ENCODE peak calls at places on chromosomes 12 and 14, in four cellular contexts. V, B, Y and D are unnamed samples.

GRCh38 chr12:92055877-92056276 is 89.8 kb downstream of the BTG1 start:
- DNase-seq in V (peak; percentile 35), B (no peak), Y (no peak), D (peak; percentile 40)

GRCh38 chr14:44620106-44621019 is 113.3 kb upstream of the FSCB start:
- DNase-seq in V (no peak), B (no peak), Y (no peak), D (no peak)

GRCh38 chr12:78470354-78471195 is 394.0 kb upstream of the SYT1 start:
- DNase-seq in V (peak; percentile 9), B (peak; percentile 9), Y (peak; percentile 6), D (peak; percentile 27)

GRCh38 chr14:65356327-65356836 is 56.1 kb upstream of the FUT8 start:
- DNase-seq in V (peak; percentile 97), B (peak; percentile 34), Y (no peak), D (no peak)

GRCh38 chr14:95980402-95980801 is 58.8 kb upstream of the C14orf132 start:
- DNase-seq in V (no peak), B (no peak), Y (no peak), D (no peak)

GRCh38 chr12:117159674-117160073 is 30.6 kb downstream of the FBXO21 start:
- DNase-seq in V (no peak), B (no peak), Y (peak; percentile 36), D (no peak)

GRCh38 chr12:95385246-95385645 is 88.7 kb upstream of the METAP2 start:
- DNase-seq in V (no peak), B (no peak), Y (no peak), D (no peak)

GRCh38 chr12:27331299-27331926 is 1.2 kb upstream of the BMAL2 start:
- DNase-seq in V (peak; percentile 77), B (peak; percentile 84), Y (no peak), D (no peak)

GRCh38 chr12:49626169-49626835 is 2.9 kb downstream of the PRPF40B start:
- DNase-seq in V (no peak), B (no peak), Y (no peak), D (no peak)

GRCh38 chr12:80101126-80101525 is 1.8 kb downstream of the OTOGL start:
- DNase-seq in V (no peak), B (no peak), Y (no peak), D (no peak)

GRCh38 chr12:48615681-48616080 is 45.8 kb upstream of the LALBA start:
- DNase-seq in V (no peak), B (no peak), Y (no peak), D (no peak)

GRCh38 chr14:60863251-60863650 is 117.6 kb downstream of the TRMT5 start:
- DNase-seq in V (no peak), B (no peak), Y (no peak), D (no peak)

GRCh38 chr12:88952543-88952942 is 372.3 kb upstream of the KITLG start:
- DNase-seq in V (peak; percentile 14), B (no peak), Y (no peak), D (no peak)

GRCh38 chr14:103623883-103624482 is 5.0 kb upstream of the KLC1 start:
- DNase-seq in V (no peak), B (no peak), Y (no peak), D (no peak)

GRCh38 chr12:1595026-1595561 is 713 bp upstream of the FBXL14 start:
- DNase-seq in V (no peak), B (no peak), Y (no peak), D (no peak)

GRCh38 chr12:2406903-2407302 is 354.1 kb downstream of the CACNA1C start:
- DNase-seq in V (no peak), B (no peak), Y (no peak), D (no peak)

GRCh38 chr14:54621686-54622085 is 54.8 kb downstream of the SAMD4A start:
- DNase-seq in V (no peak), B (no peak), Y (no peak), D (no peak)

GRCh38 chr12:48420031-48420775 is 52.2 kb upstream of the ANP32D start:
- DNase-seq in V (no peak), B (no peak), Y (no peak), D (no peak)

GRCh38 chr12:25322351-25322750 is 71.6 kb upstream of the KRAS start:
- DNase-seq in V (no peak), B (no peak), Y (no peak), D (no peak)

GRCh38 chr14:69921052-69921451 is 41.8 kb downstream of the SMOC1 start:
- DNase-seq in V (no peak), B (no peak), Y (no peak), D (no peak)

GRCh38 chr12:47931187-47931586 is 26.4 kb upstream of the VDR start:
- DNase-seq in V (no peak), B (no peak), Y (no peak), D (no peak)

GRCh38 chr12:32353540-32353939 is 45.8 kb upstream of the FGD4 start:
- DNase-seq in V (no peak), B (no peak), Y (no peak), D (no peak)

DNA sequence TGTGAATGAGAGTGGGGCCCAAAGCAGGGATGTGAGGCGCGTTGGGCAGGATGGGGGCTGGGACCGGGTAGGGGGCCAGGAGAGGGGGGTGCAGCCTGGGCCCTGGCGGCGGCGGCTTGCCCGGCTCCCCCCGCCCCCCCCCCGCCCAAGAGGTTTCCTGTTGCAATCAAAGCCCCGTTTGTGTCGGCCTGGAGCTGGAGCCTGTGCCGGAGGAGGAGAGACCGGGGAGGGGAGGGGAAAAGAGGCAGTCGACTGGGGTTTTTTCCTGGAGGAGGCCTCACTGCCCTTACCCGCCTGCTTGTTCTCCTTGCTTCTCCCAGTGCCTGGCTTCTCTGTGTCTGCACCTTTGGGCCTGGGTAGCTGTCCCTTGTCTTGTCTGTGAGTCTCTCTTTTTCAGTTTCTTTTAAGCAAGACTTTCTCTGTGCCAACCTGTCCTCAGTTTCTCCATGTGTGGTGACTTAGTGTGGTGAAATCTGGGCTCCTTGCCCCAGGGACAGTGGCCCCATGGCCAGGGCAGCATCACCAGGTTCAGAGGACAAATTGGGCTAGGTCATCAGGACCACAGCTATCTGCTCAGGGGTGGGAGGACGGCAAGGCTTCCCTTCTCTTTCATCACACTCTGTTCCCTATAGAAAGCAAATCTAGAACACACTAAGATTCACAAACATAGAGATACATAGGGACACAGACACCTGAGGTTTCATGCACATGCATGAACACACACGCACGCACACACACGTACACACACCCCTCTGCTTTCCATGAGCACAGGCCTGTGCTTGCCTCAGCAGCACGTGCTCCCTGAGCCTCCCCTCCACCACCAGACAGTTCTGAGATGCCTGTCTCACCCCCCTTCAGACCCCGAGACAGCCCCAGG is 8.4 kb downstream of the RARG start:
- DNase-seq in V (no peak), B (no peak), Y (peak; percentile 61), D (no peak)
- H3K4me3 ChIP-seq in V (no peak overlapping the region), B (no peak overlapping the region), Y (no peak overlapping the region), D (no peak overlapping the region)

GRCh38 chr12:3700861-3701260 is 52.0 kb downstream of the CRACR2A start:
- DNase-seq in V (no peak), B (peak; percentile 16), Y (no peak), D (no peak)
- H3K4me3 ChIP-seq in V (no peak overlapping the region), B (no peak overlapping the region), Y (no peak overlapping the region), D (no peak overlapping the region)

DNA sequence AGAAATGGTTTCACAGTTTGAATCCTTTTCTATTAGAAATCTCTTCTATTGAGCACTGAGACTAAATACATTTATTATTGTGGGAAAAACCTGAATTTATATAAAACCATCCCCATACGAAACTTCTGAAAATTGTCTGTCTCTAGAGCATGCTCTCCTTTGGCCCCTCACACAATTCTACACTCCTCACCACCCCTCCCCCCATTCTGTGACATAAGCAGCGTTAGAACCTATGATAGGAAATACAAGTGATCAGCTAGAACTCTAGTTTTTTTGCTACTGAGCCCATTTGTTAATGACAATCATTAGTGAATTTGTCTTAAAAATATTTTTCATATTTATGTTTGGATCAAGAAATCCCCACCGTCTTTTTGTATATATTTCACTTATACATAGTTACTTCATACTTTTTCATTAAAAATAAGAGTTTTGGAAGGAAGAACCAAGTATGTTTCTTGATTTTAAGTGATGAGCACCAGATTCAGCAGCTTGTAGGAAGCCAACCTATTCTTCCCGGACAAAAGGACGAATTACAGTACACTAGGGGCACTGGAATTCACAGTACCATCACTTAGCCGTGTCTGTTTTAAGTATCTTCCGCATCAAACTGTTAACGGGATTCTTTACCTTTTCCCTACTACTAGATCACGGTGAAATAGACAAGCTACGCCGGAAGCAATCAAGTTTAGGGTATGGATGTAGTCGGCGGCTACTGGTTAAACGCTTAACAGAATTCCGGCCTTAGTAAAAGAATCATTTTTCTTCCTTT is 724 bp downstream of the GTSF1 start:
- DNase-seq in V (no peak), B (no peak), Y (no peak), D (no peak)
- H3K4me3 ChIP-seq in V (no peak overlapping the region), B (no peak overlapping the region), Y (peak overlapping the region; percentile 39), D (no peak overlapping the region)

GRCh38 chr12:63151061-63151897 is at the start of gene AVPR1A:
- DNase-seq in V (no peak), B (no peak), Y (peak; percentile 9), D (no peak)
- H3K4me3 ChIP-seq in V (no peak within 1 kb of the TSS), B (peak within 1 kb of the TSS; percentile 25), Y (peak within 1 kb of the TSS; percentile 14), D (no peak within 1 kb of the TSS)

GRCh38 chr12:105090361-105090760 is 6.1 kb upstream of the ALDH1L2 start:
- DNase-seq in V (no peak), B (no peak), Y (no peak), D (no peak)

GRCh38 chr12:105092336-105092735 is 8.1 kb upstream of the ALDH1L2 start:
- DNase-seq in V (peak; percentile 25), B (no peak), Y (no peak), D (no peak)

GRCh38 chr12:105089817-105090216 is 5.6 kb upstream of the ALDH1L2 start:
- DNase-seq in V (no peak), B (no peak), Y (no peak), D (no peak)

GRCh38 chr12:105091495-105092206 is 7.4 kb upstream of the ALDH1L2 start:
- DNase-seq in V (no peak), B (no peak), Y (no peak), D (no peak)
- H3K4me3 ChIP-seq in V (peak overlapping the region; percentile 38), B (no peak overlapping the region), Y (no peak overlapping the region), D (no peak overlapping the region)

DNA sequence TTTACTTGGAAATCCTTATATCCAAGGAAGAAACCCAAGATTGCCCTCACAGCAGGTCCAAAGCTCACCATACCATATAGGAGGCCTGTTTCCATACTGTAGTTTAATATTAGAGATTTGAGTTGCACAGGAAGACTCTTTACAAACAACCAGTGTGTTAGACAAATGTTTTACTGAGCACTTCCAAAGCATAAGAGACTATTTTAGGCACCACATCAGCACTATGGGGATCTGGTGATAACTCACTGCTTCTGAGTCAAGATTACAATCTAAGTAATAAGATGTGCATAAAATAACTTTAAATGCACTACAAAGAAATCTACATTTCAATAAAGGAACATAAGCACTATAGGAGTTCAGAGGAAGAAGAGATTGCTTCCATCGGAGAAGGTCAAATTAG is 71.4 kb downstream of the SPPL3 start:
- DNase-seq in V (no peak), B (no peak), Y (no peak), D (no peak)
- H3K4me3 ChIP-seq in V (no peak overlapping the region), B (no peak overlapping the region), Y (no peak overlapping the region), D (no peak overlapping the region)

GRCh38 chr12:109718390-109718789 is 4.8 kb downstream of the FAM222A start:
- DNase-seq in V (no peak), B (no peak), Y (peak; percentile 52), D (no peak)
- H3K4me3 ChIP-seq in V (no peak overlapping the region), B (no peak overlapping the region), Y (peak overlapping the region; percentile 62), D (no peak overlapping the region)